ENCODE peak calls at places on chromosome 14, in six cellular contexts. One of them, this sample, is unnamed.

GRCh38 chr14:72901361-72901760 is 7.5 kb upstream of the DPF3 start:
- DNase-seq in GM12892: no peak
- DNase-seq in activated CD4-positive, alpha-beta T cell treated with anti-CD3 and anti-CD28 coated beads, Interleukin-2, amount 50 U/mL, for 4 hours: no peak
- DNase-seq in activated T-cell treated with anti-CD3 and anti-CD28 coated beads, Interleukin-2, amount 50 U/mL, for 72 hours: no peak
- DNase-seq in CD4-positive, CD25-positive, alpha-beta regulatory T cell: no peak
- DNase-seq in stimulated activated CD8-positive, alpha-beta memory T cell treated with anti-CD3 and anti-CD28 coated beads, Interleukin-12 subunit alpha, Interleukin-12 subunit beta, amount 100 ng/mL, for 4 hours: no peak
- DNase-seq in this sample: no peak

GRCh38 chr14:74562515-74563232 is 49.4 kb downstream of the LTBP2 start:
- DNase-seq in activated CD4-positive, alpha-beta T cell treated with anti-CD3 and anti-CD28 coated beads, Interleukin-2, amount 50 U/mL, for 4 hours: no peak
- DNase-seq in stimulated activated CD8-positive, alpha-beta memory T cell treated with anti-CD3 and anti-CD28 coated beads, Interleukin-12 subunit alpha, Interleukin-12 subunit beta, amount 100 ng/mL, for 4 hours: no peak
- DNase-seq in GM12892: no peak
- DNase-seq in CD4-positive, CD25-positive, alpha-beta regulatory T cell: no peak
- DNase-seq in activated T-cell treated with anti-CD3 and anti-CD28 coated beads, Interleukin-2, amount 50 U/mL, for 72 hours: no peak
- DNase-seq in this sample: no peak

GRCh38 chr14:67446371-67447032 is 34.5 kb upstream of the PLEK2 start:
- DNase-seq in CD4-positive, CD25-positive, alpha-beta regulatory T cell: no peak
- DNase-seq in GM12892: no peak
- DNase-seq in activated T-cell treated with anti-CD3 and anti-CD28 coated beads, Interleukin-2, amount 50 U/mL, for 72 hours: no peak
- DNase-seq in activated CD4-positive, alpha-beta T cell treated with anti-CD3 and anti-CD28 coated beads, Interleukin-2, amount 50 U/mL, for 4 hours: no peak
- DNase-seq in stimulated activated CD8-positive, alpha-beta memory T cell treated with anti-CD3 and anti-CD28 coated beads, Interleukin-12 subunit alpha, Interleukin-12 subunit beta, amount 100 ng/mL, for 4 hours: no peak
- DNase-seq in this sample: no peak

GRCh38 chr14:105894978-105895881 is 368.8 kb downstream of the TMEM121 start:
- DNase-seq in stimulated activated CD8-positive, alpha-beta memory T cell treated with anti-CD3 and anti-CD28 coated beads, Interleukin-12 subunit alpha, Interleukin-12 subunit beta, amount 100 ng/mL, for 4 hours: no peak
- DNase-seq in activated CD4-positive, alpha-beta T cell treated with anti-CD3 and anti-CD28 coated beads, Interleukin-2, amount 50 U/mL, for 4 hours: no peak
- DNase-seq in activated T-cell treated with anti-CD3 and anti-CD28 coated beads, Interleukin-2, amount 50 U/mL, for 72 hours: no peak
- DNase-seq in GM12892: no peak
- DNase-seq in CD4-positive, CD25-positive, alpha-beta regulatory T cell: no peak
- DNase-seq in this sample: no peak

GRCh38 chr14:23362200-23362599 is 2.8 kb downstream of the EFS start:
- DNase-seq in CD4-positive, CD25-positive, alpha-beta regulatory T cell: no peak
- DNase-seq in activated CD4-positive, alpha-beta T cell treated with anti-CD3 and anti-CD28 coated beads, Interleukin-2, amount 50 U/mL, for 4 hours: no peak
- DNase-seq in stimulated activated CD8-positive, alpha-beta memory T cell treated with anti-CD3 and anti-CD28 coated beads, Interleukin-12 subunit alpha, Interleukin-12 subunit beta, amount 100 ng/mL, for 4 hours: no peak
- DNase-seq in GM12892: no peak
- DNase-seq in activated T-cell treated with anti-CD3 and anti-CD28 coated beads, Interleukin-2, amount 50 U/mL, for 72 hours: no peak
- DNase-seq in this sample: no peak

GRCh38 chr14:99755629-99756603 is 37.3 kb upstream of the EML1 start:
- DNase-seq in stimulated activated CD8-positive, alpha-beta memory T cell treated with anti-CD3 and anti-CD28 coated beads, Interleukin-12 subunit alpha, Interleukin-12 subunit beta, amount 100 ng/mL, for 4 hours: no peak
- DNase-seq in CD4-positive, CD25-positive, alpha-beta regulatory T cell: no peak
- DNase-seq in activated T-cell treated with anti-CD3 and anti-CD28 coated beads, Interleukin-2, amount 50 U/mL, for 72 hours: no peak
- DNase-seq in activated CD4-positive, alpha-beta T cell treated with anti-CD3 and anti-CD28 coated beads, Interleukin-2, amount 50 U/mL, for 4 hours: no peak
- DNase-seq in GM12892: no peak
- DNase-seq in this sample: no peak

GRCh38 chr14:92728781-92729364 is 19.6 kb downstream of the LGMN start:
- DNase-seq in stimulated activated CD8-positive, alpha-beta memory T cell treated with anti-CD3 and anti-CD28 coated beads, Interleukin-12 subunit alpha, Interleukin-12 subunit beta, amount 100 ng/mL, for 4 hours: no peak
- DNase-seq in activated T-cell treated with anti-CD3 and anti-CD28 coated beads, Interleukin-2, amount 50 U/mL, for 72 hours: peak; percentile 70
- DNase-seq in GM12892: no peak
- DNase-seq in CD4-positive, CD25-positive, alpha-beta regulatory T cell: no peak
- DNase-seq in activated CD4-positive, alpha-beta T cell treated with anti-CD3 and anti-CD28 coated beads, Interleukin-2, amount 50 U/mL, for 4 hours: no peak
- DNase-seq in this sample: no peak

GRCh38 chr14:57066887-57067513 is 201.7 kb downstream of the EXOC5 start:
- DNase-seq in CD4-positive, CD25-positive, alpha-beta regulatory T cell: no peak
- DNase-seq in activated CD4-positive, alpha-beta T cell treated with anti-CD3 and anti-CD28 coated beads, Interleukin-2, amount 50 U/mL, for 4 hours: no peak
- DNase-seq in activated T-cell treated with anti-CD3 and anti-CD28 coated beads, Interleukin-2, amount 50 U/mL, for 72 hours: peak; percentile 44
- DNase-seq in stimulated activated CD8-positive, alpha-beta memory T cell treated with anti-CD3 and anti-CD28 coated beads, Interleukin-12 subunit alpha, Interleukin-12 subunit beta, amount 100 ng/mL, for 4 hours: no peak
- DNase-seq in GM12892: no peak
- DNase-seq in this sample: peak; percentile 36

GRCh38 chr14:30790827-30791226 is 83.5 kb upstream of the COCH start:
- DNase-seq in activated T-cell treated with anti-CD3 and anti-CD28 coated beads, Interleukin-2, amount 50 U/mL, for 72 hours: no peak
- DNase-seq in activated CD4-positive, alpha-beta T cell treated with anti-CD3 and anti-CD28 coated beads, Interleukin-2, amount 50 U/mL, for 4 hours: no peak
- DNase-seq in CD4-positive, CD25-positive, alpha-beta regulatory T cell: no peak
- DNase-seq in stimulated activated CD8-positive, alpha-beta memory T cell treated with anti-CD3 and anti-CD28 coated beads, Interleukin-12 subunit alpha, Interleukin-12 subunit beta, amount 100 ng/mL, for 4 hours: no peak
- DNase-seq in GM12892: no peak
- DNase-seq in this sample: no peak

GRCh38 chr14:22564463-22564862 is 24.6 kb downstream of the DAD1 start:
- DNase-seq in stimulated activated CD8-positive, alpha-beta memory T cell treated with anti-CD3 and anti-CD28 coated beads, Interleukin-12 subunit alpha, Interleukin-12 subunit beta, amount 100 ng/mL, for 4 hours: no peak
- DNase-seq in CD4-positive, CD25-positive, alpha-beta regulatory T cell: no peak
- DNase-seq in activated CD4-positive, alpha-beta T cell treated with anti-CD3 and anti-CD28 coated beads, Interleukin-2, amount 50 U/mL, for 4 hours: no peak
- DNase-seq in GM12892: no peak
- DNase-seq in activated T-cell treated with anti-CD3 and anti-CD28 coated beads, Interleukin-2, amount 50 U/mL, for 72 hours: no peak
- DNase-seq in this sample: no peak

GRCh38 chr14:35553808-35554207 is 19.8 kb downstream of the INSM2 start:
- DNase-seq in activated T-cell treated with anti-CD3 and anti-CD28 coated beads, Interleukin-2, amount 50 U/mL, for 72 hours: no peak
- DNase-seq in GM12892: no peak
- DNase-seq in CD4-positive, CD25-positive, alpha-beta regulatory T cell: no peak
- DNase-seq in stimulated activated CD8-positive, alpha-beta memory T cell treated with anti-CD3 and anti-CD28 coated beads, Interleukin-12 subunit alpha, Interleukin-12 subunit beta, amount 100 ng/mL, for 4 hours: no peak
- DNase-seq in activated CD4-positive, alpha-beta T cell treated with anti-CD3 and anti-CD28 coated beads, Interleukin-2, amount 50 U/mL, for 4 hours: no peak
- DNase-seq in this sample: no peak

GRCh38 chr14:89753828-89754439 is 200.6 kb downstream of the EFCAB11 start:
- DNase-seq in activated T-cell treated with anti-CD3 and anti-CD28 coated beads, Interleukin-2, amount 50 U/mL, for 72 hours: no peak
- DNase-seq in stimulated activated CD8-positive, alpha-beta memory T cell treated with anti-CD3 and anti-CD28 coated beads, Interleukin-12 subunit alpha, Interleukin-12 subunit beta, amount 100 ng/mL, for 4 hours: no peak
- DNase-seq in activated CD4-positive, alpha-beta T cell treated with anti-CD3 and anti-CD28 coated beads, Interleukin-2, amount 50 U/mL, for 4 hours: no peak
- DNase-seq in GM12892: no peak
- DNase-seq in CD4-positive, CD25-positive, alpha-beta regulatory T cell: no peak
- DNase-seq in this sample: no peak

GRCh38 chr14:69260979-69261605 is 1.1 kb downstream of the GALNT16 start:
- DNase-seq in stimulated activated CD8-positive, alpha-beta memory T cell treated with anti-CD3 and anti-CD28 coated beads, Interleukin-12 subunit alpha, Interleukin-12 subunit beta, amount 100 ng/mL, for 4 hours: no peak
- DNase-seq in CD4-positive, CD25-positive, alpha-beta regulatory T cell: peak; percentile 3
- DNase-seq in activated CD4-positive, alpha-beta T cell treated with anti-CD3 and anti-CD28 coated beads, Interleukin-2, amount 50 U/mL, for 4 hours: peak; percentile 17
- DNase-seq in GM12892: peak; percentile 90
- DNase-seq in activated T-cell treated with anti-CD3 and anti-CD28 coated beads, Interleukin-2, amount 50 U/mL, for 72 hours: peak; percentile 75
- DNase-seq in this sample: peak; percentile 25

GRCh38 chr14:58151264-58151700 is 731 bp downstream of the ARMH4 start:
- DNase-seq in CD4-positive, CD25-positive, alpha-beta regulatory T cell: no peak
- DNase-seq in activated CD4-positive, alpha-beta T cell treated with anti-CD3 and anti-CD28 coated beads, Interleukin-2, amount 50 U/mL, for 4 hours: no peak
- DNase-seq in activated T-cell treated with anti-CD3 and anti-CD28 coated beads, Interleukin-2, amount 50 U/mL, for 72 hours: no peak
- DNase-seq in GM12892: no peak
- DNase-seq in stimulated activated CD8-positive, alpha-beta memory T cell treated with anti-CD3 and anti-CD28 coated beads, Interleukin-12 subunit alpha, Interleukin-12 subunit beta, amount 100 ng/mL, for 4 hours: no peak
- DNase-seq in this sample: no peak

GRCh38 chr14:63843796-63844195 is 9.0 kb upstream of the SYNE2 start:
- DNase-seq in activated T-cell treated with anti-CD3 and anti-CD28 coated beads, Interleukin-2, amount 50 U/mL, for 72 hours: no peak
- DNase-seq in CD4-positive, CD25-positive, alpha-beta regulatory T cell: no peak
- DNase-seq in stimulated activated CD8-positive, alpha-beta memory T cell treated with anti-CD3 and anti-CD28 coated beads, Interleukin-12 subunit alpha, Interleukin-12 subunit beta, amount 100 ng/mL, for 4 hours: no peak
- DNase-seq in GM12892: no peak
- DNase-seq in activated CD4-positive, alpha-beta T cell treated with anti-CD3 and anti-CD28 coated beads, Interleukin-2, amount 50 U/mL, for 4 hours: no peak
- DNase-seq in this sample: no peak

GRCh38 chr14:101796479-101796878 is 35.0 kb downstream of the PPP2R5C start:
- DNase-seq in activated CD4-positive, alpha-beta T cell treated with anti-CD3 and anti-CD28 coated beads, Interleukin-2, amount 50 U/mL, for 4 hours: no peak
- DNase-seq in activated T-cell treated with anti-CD3 and anti-CD28 coated beads, Interleukin-2, amount 50 U/mL, for 72 hours: no peak
- DNase-seq in CD4-positive, CD25-positive, alpha-beta regulatory T cell: no peak
- DNase-seq in stimulated activated CD8-positive, alpha-beta memory T cell treated with anti-CD3 and anti-CD28 coated beads, Interleukin-12 subunit alpha, Interleukin-12 subunit beta, amount 100 ng/mL, for 4 hours: no peak
- DNase-seq in GM12892: no peak
- DNase-seq in this sample: no peak

GRCh38 chr14:64971890-64972785 is at the start of gene RAB15:
- DNase-seq in GM12892: peak; percentile 49
- DNase-seq in activated T-cell treated with anti-CD3 and anti-CD28 coated beads, Interleukin-2, amount 50 U/mL, for 72 hours: peak; percentile 58
- DNase-seq in CD4-positive, CD25-positive, alpha-beta regulatory T cell: peak; percentile 23
- DNase-seq in activated CD4-positive, alpha-beta T cell treated with anti-CD3 and anti-CD28 coated beads, Interleukin-2, amount 50 U/mL, for 4 hours: peak; percentile 18
- DNase-seq in stimulated activated CD8-positive, alpha-beta memory T cell treated with anti-CD3 and anti-CD28 coated beads, Interleukin-12 subunit alpha, Interleukin-12 subunit beta, amount 100 ng/mL, for 4 hours: peak; percentile 25
- DNase-seq in this sample: no peak

GRCh38 chr14:93005135-93005813 is 82.3 kb downstream of the CHGA start:
- DNase-seq in activated T-cell treated with anti-CD3 and anti-CD28 coated beads, Interleukin-2, amount 50 U/mL, for 72 hours: no peak
- DNase-seq in activated CD4-positive, alpha-beta T cell treated with anti-CD3 and anti-CD28 coated beads, Interleukin-2, amount 50 U/mL, for 4 hours: no peak
- DNase-seq in GM12892: no peak
- DNase-seq in CD4-positive, CD25-positive, alpha-beta regulatory T cell: no peak
- DNase-seq in stimulated activated CD8-positive, alpha-beta memory T cell treated with anti-CD3 and anti-CD28 coated beads, Interleukin-12 subunit alpha, Interleukin-12 subunit beta, amount 100 ng/mL, for 4 hours: no peak
- DNase-seq in this sample: no peak

GRCh38 chr14:96240641-96241040 is 15.4 kb upstream of the BDKRB1 start:
- DNase-seq in CD4-positive, CD25-positive, alpha-beta regulatory T cell: no peak
- DNase-seq in GM12892: no peak
- DNase-seq in activated T-cell treated with anti-CD3 and anti-CD28 coated beads, Interleukin-2, amount 50 U/mL, for 72 hours: no peak
- DNase-seq in activated CD4-positive, alpha-beta T cell treated with anti-CD3 and anti-CD28 coated beads, Interleukin-2, amount 50 U/mL, for 4 hours: no peak
- DNase-seq in stimulated activated CD8-positive, alpha-beta memory T cell treated with anti-CD3 and anti-CD28 coated beads, Interleukin-12 subunit alpha, Interleukin-12 subunit beta, amount 100 ng/mL, for 4 hours: no peak
- DNase-seq in this sample: no peak

This sample was measured in MM.1S.